ENCODE peak calls at places on chromosome 9, in seven cellular contexts. F, G, L, E, J, O and W are unnamed samples.

GRCh38 chr9:92424340-92424739 is at the start of gene OMD:
- DNase-seq in F (no peak), G (no peak), L (no peak), E (no peak), J (peak), O (peak), W (no peak)

GRCh38 chr9:99833735-99834134 is 12.1 kb downstream of the NR4A3 start:
- DNase-seq in F (no peak), G (no peak), L (no peak), E (no peak), J (no peak), O (peak), W (no peak)

GRCh38 chr9:71980266-71981018 is 69.0 kb downstream of the C9orf85 start:
- DNase-seq in F (no peak), G (no peak), L (no peak), E (no peak), J (no peak), O (no peak), W (no peak)

GRCh38 chr9:73200694-73201432 is 49.2 kb downstream of the ANXA1 start:
- DNase-seq in F (no peak), G (no peak), L (no peak), E (peak), J (peak), O (peak), W (peak)

GRCh38 chr9:131394464-131395026 is 659 bp downstream of the PRRC2B start:
- DNase-seq in F (peak), G (peak), L (no peak), E (peak), J (peak), O (peak), W (no peak)

GRCh38 chr9:127940598-127940997 is 2.9 kb upstream of the DPM2 start:
- DNase-seq in F (no peak), G (no peak), L (no peak), E (no peak), J (no peak), O (no peak), W (no peak)

GRCh38 chr9:37745970-37746369 is 7.6 kb upstream of the TRMT10B start:
- DNase-seq in F (no peak), G (no peak), L (no peak), E (no peak), J (no peak), O (peak), W (no peak)

GRCh38 chr9:78030553-78031270 is 899 bp downstream of the GNAQ start:
- DNase-seq in F (peak), G (peak), L (peak), E (peak), J (peak), O (peak), W (no peak)

GRCh38 chr9:76022317-76022716 is 131.8 kb downstream of the PCSK5 start:
- DNase-seq in F (no peak), G (no peak), L (no peak), E (no peak), J (no peak), O (no peak), W (no peak)

GRCh38 chr9:125495137-125496119 is 211.6 kb downstream of the MAPKAP1 start:
- DNase-seq in F (no peak), G (no peak), L (no peak), E (no peak), J (no peak), O (peak), W (no peak)